ENCODE peak calls at places on chromosome 18, in seven cellular contexts. R, E, J, U, F, X and I are unnamed samples.

GRCh38 chr18:59631583-59632181 is 65.5 kb downstream of the CCBE1 start:
- DNase-seq in E (no peak), R (no peak), X (no peak), F (no peak), J (no peak), U (peak; percentile 76), I (no peak)

GRCh38 chr18:32548688-32549087 is 78.0 kb upstream of the GAREM1 start:
- DNase-seq in E (no peak), R (no peak), X (no peak), U (peak; percentile 59), J (no peak), F (no peak), I (no peak)

GRCh38 chr18:46481048-46481846 is 175.8 kb downstream of the LOXHD1 start:
- DNase-seq in R (peak; percentile 58), X (no peak), E (no peak), F (no peak), U (peak; percentile 81), J (peak; percentile 57), I (peak; percentile 43)

GRCh38 chr18:10872297-10872696 is 277.1 kb downstream of the PIEZO2 start:
- DNase-seq in X (no peak), U (no peak), F (no peak), J (no peak), R (no peak), E (no peak), I (no peak)

GRCh38 chr18:75057169-75057789 is 151.7 kb downstream of the PTGR3 start:
- DNase-seq in F (no peak), J (no peak), U (no peak), X (no peak), E (no peak), R (no peak), I (no peak)

GRCh38 chr18:44679912-44680270 is 797 bp upstream of the SETBP1 start:
- DNase-seq in E (peak; percentile 72), X (peak; percentile 58), U (peak; percentile 72), F (peak; percentile 68), J (peak; percentile 58), R (peak; percentile 23), I (peak; percentile 41)

GRCh38 chr18:24271381-24272331 is 126.0 kb downstream of the OSBPL1A start:
- DNase-seq in E (peak; percentile 92), R (no peak), U (peak; percentile 94), J (peak; percentile 74), F (peak; percentile 67), X (peak; percentile 78), I (peak; percentile 83)

GRCh38 chr18:63451774-63452173 is 25.0 kb upstream of the SERPINB5 start:
- DNase-seq in U (no peak), J (no peak), X (no peak), R (no peak), E (no peak), F (peak; percentile 43), I (no peak)

GRCh38 chr18:48310999-48311398 is 98.2 kb downstream of the ZBTB7C start:
- DNase-seq in F (no peak), E (no peak), U (no peak), J (no peak), R (no peak), X (no peak), I (no peak)

GRCh38 chr18:13268035-13268700 is 49.6 kb downstream of the LDLRAD4 start:
- DNase-seq in J (peak; percentile 54), R (no peak), U (peak; percentile 77), X (no peak), E (peak; percentile 26), F (peak; percentile 55), I (no peak)

GRCh38 chr18:5584751-5585417 is 41.1 kb upstream of the EPB41L3 start:
- DNase-seq in E (no peak), J (no peak), U (no peak), F (no peak), R (no peak), X (no peak), I (no peak)

GRCh38 chr18:36354989-36355388 is 57.5 kb downstream of the FHOD3 start:
- DNase-seq in U (no peak), X (no peak), E (no peak), F (no peak), J (no peak), R (no peak), I (peak; percentile 31)

GRCh38 chr18:28802546-28802945 is 625.6 kb upstream of the CDH2 start:
- DNase-seq in J (no peak), U (no peak), X (no peak), E (no peak), F (no peak), R (no peak), I (no peak)

GRCh38 chr18:22332590-22332989 is 85.1 kb downstream of the CTAGE1 start:
- DNase-seq in U (peak; percentile 84), E (no peak), F (no peak), R (no peak), X (no peak), J (no peak), I (no peak)

GRCh38 chr18:37529863-37530262 is 35.7 kb downstream of the CELF4 start:
- DNase-seq in R (no peak), J (no peak), X (no peak), E (no peak), U (no peak), F (no peak), I (no peak)

DNA sequence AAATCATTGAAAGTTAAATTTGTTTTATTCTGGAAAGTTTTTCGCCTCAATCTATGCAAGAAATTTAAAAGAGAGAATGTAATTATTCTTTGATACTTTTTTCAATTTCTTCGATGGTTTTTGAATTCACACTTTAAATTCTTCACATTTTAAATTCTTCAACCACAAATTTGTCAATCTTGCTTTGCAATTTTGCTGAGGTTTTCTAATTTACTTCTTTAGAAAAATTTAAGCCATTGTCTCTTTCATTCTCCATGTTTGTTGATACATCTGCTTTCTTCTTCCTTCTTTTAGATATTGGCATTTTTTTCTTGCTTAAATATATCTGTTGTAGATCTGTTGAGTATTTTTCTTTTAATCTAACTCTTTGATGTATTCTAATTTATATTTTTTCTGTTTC is 301.9 kb upstream of the DSEL start:
- DNase-seq in F (no peak), E (no peak), R (no peak), X (no peak), J (no peak), U (no peak), I (no peak)
- H3K27ac ChIP-seq in F (no peak overlapping the region), E (no peak overlapping the region), R (no peak overlapping the region), X (no peak overlapping the region), J (no peak overlapping the region), U (no peak overlapping the region), I (no peak overlapping the region)

GRCh38 chr18:6885992-6886823 is 156.7 kb downstream of the ARHGAP28 start:
- DNase-seq in R (no peak), F (no peak), J (peak; percentile 40), X (peak; percentile 36), U (peak; percentile 77), E (no peak), I (peak; percentile 46)

GRCh38 chr18:6881034-6881800 is 151.7 kb downstream of the ARHGAP28 start:
- DNase-seq in R (no peak), E (no peak), F (peak; percentile 66), X (no peak), J (no peak), U (no peak), I (peak; percentile 59)

GRCh38 chr18:6879508-6880195 is 150.1 kb downstream of the ARHGAP28 start:
- DNase-seq in F (no peak), U (peak; percentile 75), J (no peak), E (no peak), X (no peak), R (no peak), I (no peak)

GRCh38 chr18:6886931-6887330 is 157.4 kb downstream of the ARHGAP28 start:
- DNase-seq in F (no peak), J (no peak), R (no peak), E (no peak), U (no peak), X (no peak), I (no peak)

GRCh38 chr18:6884944-6885343 is 155.4 kb downstream of the ARHGAP28 start:
- DNase-seq in F (no peak), E (no peak), X (no peak), U (no peak), J (no peak), R (no peak), I (no peak)
- TF ChIP-seq CTCF in F (no peak), E (no peak), X (no peak), U (no peak), J (no peak), R (no peak), I (no peak)

DNA sequence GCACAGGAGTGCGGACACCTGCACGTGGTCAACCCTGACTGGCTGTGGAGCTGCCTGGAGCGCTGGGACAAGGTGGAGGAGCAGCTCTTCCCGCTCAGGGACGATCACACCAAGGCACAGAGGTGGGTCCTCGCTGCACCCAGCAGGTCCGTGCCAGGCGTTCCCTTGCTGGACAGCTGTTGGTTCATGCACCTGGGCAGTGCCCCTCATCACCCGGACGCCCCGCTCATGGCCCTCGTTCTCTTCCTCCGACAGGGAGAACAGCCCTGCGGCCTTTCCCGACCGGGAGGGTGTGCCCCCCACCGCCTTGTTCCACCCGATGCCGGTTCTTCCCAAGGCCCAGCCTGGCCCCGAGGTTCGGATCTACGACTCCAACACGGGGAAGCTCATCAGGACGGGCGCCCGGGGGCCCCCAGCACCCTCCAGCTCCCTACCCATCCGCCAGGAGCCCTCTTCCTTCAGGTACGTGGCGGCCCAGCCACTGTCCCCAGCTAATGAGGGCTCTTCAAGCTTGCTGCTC is 38.0 kb downstream of the CTDP1 start:
- DNase-seq in E (no peak), X (no peak), F (no peak), R (peak; percentile 5), U (no peak), J (no peak), I (no peak)
- H3K36me3 ChIP-seq in E (peaks cover 81% of the 10 kb centered on the region), X (peaks cover 4% of the 10 kb centered on the region), F (peaks cover 96% of the 10 kb centered on the region), R (peaks cover 36% of the 10 kb centered on the region), U (peaks cover 5% of the 10 kb centered on the region), J (peaks cover 100% of the 10 kb centered on the region), I (no peaks in the 10 kb centered on the region)

GRCh38 chr18:78364123-78364522 is 615.5 kb upstream of the SALL3 start:
- DNase-seq in J (no peak), U (no peak), R (no peak), X (no peak), E (no peak), F (no peak), I (no peak)

GRCh38 chr18:78363556-78363955 is 616.1 kb upstream of the SALL3 start:
- DNase-seq in R (no peak), U (no peak), X (no peak), E (no peak), F (no peak), J (no peak), I (no peak)

DNA sequence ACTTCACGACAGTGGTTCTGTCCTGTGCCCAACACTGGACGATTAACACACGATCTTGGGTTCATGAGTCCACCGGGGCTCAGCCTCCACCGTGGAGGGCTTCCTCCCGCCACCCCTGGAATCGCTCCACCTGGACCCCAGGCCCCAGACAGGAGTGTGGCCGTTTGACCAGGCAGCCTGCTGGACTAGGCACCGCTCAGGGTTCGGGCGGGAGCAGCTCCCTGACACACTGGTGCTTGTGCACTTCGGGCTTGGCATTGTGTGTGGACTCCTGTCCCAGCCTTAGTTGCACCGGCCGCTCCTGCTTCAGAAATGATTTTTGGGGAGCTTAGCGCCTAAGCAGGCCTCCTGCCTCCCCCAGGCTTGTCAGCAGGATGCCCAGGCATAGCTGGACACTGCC is 617.4 kb upstream of the SALL3 start:
- DNase-seq in E (no peak), R (no peak), U (no peak), X (no peak), J (no peak), F (no peak), I (no peak)
- H3K27ac ChIP-seq in E (no peak overlapping the region), R (no peak overlapping the region), U (no peak overlapping the region), X (no peak overlapping the region), J (no peak overlapping the region), F (no peak overlapping the region), I (no peak overlapping the region)

GRCh38 chr18:50051288-50051687 is 143.7 kb downstream of the MYO5B start:
- DNase-seq in E (no peak), U (peak; percentile 49), R (no peak), F (no peak), X (no peak), J (no peak), I (peak; percentile 16)
- TF ChIP-seq CTCF in E (peak; percentile 6), U (peak; percentile 46), R (no peak), F (peak; percentile 4), X (no peak), J (no peak), I (no peak)

GRCh38 chr18:35331367-35332087 is 12.7 kb downstream of the ZNF24 start:
- DNase-seq in F (no peak), U (peak; percentile 34), E (no peak), X (no peak), J (no peak), R (no peak), I (no peak)
- H3K36me3 ChIP-seq in F (peaks cover 53% of the 10 kb centered on the region), U (peaks cover 10% of the 10 kb centered on the region), E (peaks cover 51% of the 10 kb centered on the region), X (peaks cover 3% of the 10 kb centered on the region), J (peaks cover 54% of the 10 kb centered on the region), R (peaks cover 26% of the 10 kb centered on the region), I (peaks cover 42% of the 10 kb centered on the region)